ENCODE peak calls at places on chromosomes 12 and 14, in eight cellular contexts. S is OCI-LY7, D is GM23248, G is neural progenitor cell, O is HCT116, K is MM.1S, Z is GM23338, T is PC-3. E is an unnamed sample.

GRCh38 chr12:120139958-120140357 is 23.4 kb upstream of the RAB35 start:
- DNase-seq in S (no peak), D (no peak), G (no peak), O (no peak), K (no peak), Z (no peak), T (peak; percentile 23), E (no peak)

GRCh38 chr12:53224268-53224896 is 7.6 kb downstream of the RARG start:
- DNase-seq in S (no peak), D (peak; percentile 59), G (peak; percentile 70), O (no peak), K (no peak), Z (peak; percentile 92), T (peak; percentile 61), E (peak; percentile 69)

GRCh38 chr12:79689477-79690155 is 1.1 kb downstream of the PAWR start:
- DNase-seq in S (peak; percentile 66), D (peak; percentile 73), G (peak; percentile 71), O (no peak), K (peak; percentile 39), Z (peak; percentile 71), T (peak; percentile 61), E (peak; percentile 52)

GRCh38 chr14:99595034-99595433 is 9.0 kb downstream of the CCDC85C start:
- DNase-seq in S (no peak), D (no peak), G (no peak), O (no peak), K (peak; percentile 69), Z (no peak), T (no peak), E (no peak)

GRCh38 chr14:56715938-56716337 is 94.3 kb downstream of the OTX2 start:
- DNase-seq in S (no peak), D (peak; percentile 1), G (no peak), O (no peak), K (no peak), Z (peak; percentile 42), T (no peak), E (no peak)

GRCh38 chr12:52646613-52647012 is 5.4 kb downstream of the KRT2 start:
- DNase-seq in S (no peak), D (no peak), G (no peak), O (no peak), K (no peak), Z (peak; percentile 21), T (no peak), E (no peak)

GRCh38 chr14:69921052-69921451 is 41.8 kb downstream of the SMOC1 start:
- DNase-seq in S (no peak), D (peak; percentile 86), G (no peak), O (no peak), K (no peak), Z (no peak), T (no peak), E (no peak)

GRCh38 chr12:15356831-15357456 is 34.6 kb downstream of the PTPRO start:
- DNase-seq in S (no peak), D (no peak), G (no peak), O (no peak), K (no peak), Z (no peak), T (no peak), E (no peak)

GRCh38 chr14:33642641-33643342 is 308.1 kb downstream of the EGLN3 start:
- DNase-seq in S (no peak), D (peak; percentile 34), G (peak; percentile 25), O (no peak), K (no peak), Z (no peak), T (no peak), E (no peak)

GRCh38 chr12:124994435-124994975 is 1.1 kb downstream of the BRI3BP start:
- DNase-seq in S (peak; percentile 84), D (no peak), G (peak; percentile 19), O (no peak), K (no peak), Z (peak; percentile 49), T (peak; percentile 27), E (no peak)

GRCh38 chr14:96410119-96410518 is 18.2 kb downstream of the AK7 start:
- DNase-seq in S (no peak), D (no peak), G (no peak), O (no peak), K (no peak), Z (no peak), T (no peak), E (no peak)

GRCh38 chr14:22464422-22465142 is 124.4 kb downstream of the DAD1 start:
- DNase-seq in S (no peak), D (no peak), G (no peak), O (no peak), K (peak; percentile 37), Z (no peak), T (no peak), E (no peak)

GRCh38 chr14:99792551-99793212 is 531 bp upstream of the EML1 start:
- DNase-seq in S (no peak), D (peak; percentile 66), G (peak; percentile 52), O (no peak), K (no peak), Z (peak; percentile 44), T (no peak), E (no peak)

GRCh38 chr14:103109789-103110415 is 13.4 kb upstream of the TNFAIP2 start:
- DNase-seq in S (no peak), D (no peak), G (peak; percentile 59), O (peak; percentile 50), K (no peak), Z (peak; percentile 78), T (peak; percentile 70), E (no peak)

GRCh38 chr12:115507951-115508722 is 769.4 kb downstream of the MED13L start:
- DNase-seq in S (no peak), D (no peak), G (peak; percentile 95), O (no peak), K (no peak), Z (peak; percentile 95), T (no peak), E (no peak)

DNA sequence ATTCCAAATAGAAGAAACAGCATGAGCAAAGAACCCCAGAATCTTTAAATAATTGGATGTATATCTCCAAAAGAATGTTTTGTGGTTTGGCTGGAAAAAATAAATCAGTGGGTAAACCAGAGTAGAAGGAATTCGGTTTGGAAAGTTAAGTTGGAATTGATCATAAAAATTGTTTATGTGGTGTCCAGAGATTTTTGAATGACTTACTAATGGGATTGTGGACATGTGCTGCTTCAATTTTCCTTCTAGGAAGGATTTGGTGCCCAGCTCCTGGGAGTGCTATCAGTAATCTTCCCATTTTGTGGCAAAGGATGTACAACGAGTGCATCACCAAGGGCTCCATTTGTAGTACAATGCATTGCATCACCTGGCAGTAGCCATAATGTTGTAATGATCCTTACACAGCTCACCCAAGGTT is 224.8 kb downstream of the SLC16A7 start:
- DNase-seq in S (no peak), D (peak; percentile 78), G (no peak), O (no peak), K (no peak), Z (no peak), T (no peak), E (no peak)
- TF ChIP-seq EZH2phosphoT487 in S (no peak), D (no peak), G (no peak), O (no peak), K (no peak), Z (no peak), T (no peak), E (no peak)

GRCh38 chr12:116861331-116861730 is 19.9 kb downstream of the HRK start:
- DNase-seq in S (peak; percentile 92), D (peak; percentile 78), G (peak; percentile 34), O (no peak), K (peak; percentile 45), Z (no peak), T (peak; percentile 54), E (peak; percentile 84)
- TF ChIP-seq EZH2phosphoT487 in S (no peak), D (no peak), G (no peak), O (no peak), K (no peak), Z (no peak), T (no peak), E (no peak)

DNA sequence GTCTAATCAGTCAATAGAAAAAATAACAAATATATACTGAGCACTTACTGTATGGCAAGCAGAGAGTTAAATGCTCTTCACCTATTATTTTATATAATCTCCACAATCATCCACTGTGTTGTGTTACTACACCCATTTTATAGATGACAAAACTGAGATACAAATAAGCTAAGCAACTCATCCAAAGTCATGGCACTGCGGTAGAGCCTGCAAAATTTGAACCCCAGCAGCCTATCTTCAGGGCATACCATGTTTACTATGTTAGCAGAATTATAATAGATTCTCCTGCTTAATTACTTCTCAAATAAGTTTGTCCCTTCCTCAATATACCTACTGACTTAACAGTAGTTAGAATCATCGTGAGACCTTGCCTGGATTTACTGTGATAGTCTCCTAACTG is 53.6 kb upstream of the PCED1B start:
- DNase-seq in S (no peak), D (no peak), G (no peak), O (no peak), K (no peak), Z (no peak), T (no peak), E (no peak)
- TF ChIP-seq EZH2phosphoT487 in S (no peak), D (no peak), G (no peak), O (no peak), K (no peak), Z (no peak), T (no peak), E (no peak)

DNA sequence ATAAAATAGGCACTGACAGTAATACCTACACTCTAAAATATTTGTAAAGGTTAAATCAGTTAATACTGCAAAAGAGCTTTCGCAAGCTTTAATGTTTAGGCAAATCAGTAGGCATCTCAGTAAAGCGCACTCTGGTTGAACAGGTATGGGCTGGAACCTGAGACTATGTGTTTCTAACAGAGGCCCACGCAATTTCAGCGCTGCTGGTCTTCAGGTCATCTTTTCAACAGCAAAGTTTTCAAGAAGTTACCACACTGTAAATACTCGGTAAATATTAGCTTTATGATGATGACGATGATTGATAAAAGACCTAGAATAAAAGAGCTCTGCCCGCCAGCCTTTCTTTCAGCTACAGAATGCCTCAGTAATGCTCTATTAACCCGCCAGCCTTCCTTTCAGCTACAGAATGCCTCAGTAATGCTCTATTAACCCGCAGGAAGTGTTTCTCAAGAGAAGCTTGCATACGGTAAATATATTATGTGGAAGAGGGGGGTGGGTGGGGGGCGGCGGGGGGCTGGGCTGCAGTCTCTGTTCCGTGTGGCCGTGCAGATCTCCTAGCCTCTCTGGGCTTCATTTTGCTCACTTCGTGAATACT is 19.7 kb downstream of the LRTM2 start:
- DNase-seq in S (no peak), D (no peak), G (no peak), O (no peak), K (no peak), Z (peak; percentile 19), T (peak; percentile 46), E (no peak)
- TF ChIP-seq EZH2phosphoT487 in S (no peak), D (no peak), G (no peak), O (no peak), K (no peak), Z (no peak), T (no peak), E (no peak)

GRCh38 chr14:67569011-67569650 is 30.9 kb downstream of the PIGH start:
- DNase-seq in S (peak; percentile 12), D (no peak), G (peak; percentile 26), O (no peak), K (no peak), Z (peak; percentile 23), T (no peak), E (no peak)
- TF ChIP-seq EZH2phosphoT487 in S (no peak), D (no peak), G (no peak), O (no peak), K (no peak), Z (no peak), T (no peak), E (no peak)

GRCh38 chr12:94458882-94459772 is 540 bp downstream of the CEP83 start:
- DNase-seq in S (peak; percentile 32), D (peak; percentile 74), G (no peak), O (peak; percentile 24), K (peak; percentile 10), Z (peak; percentile 40), T (peak; percentile 16), E (peak; percentile 25)
- TF ChIP-seq EZH2phosphoT487 in S (no peak), D (no peak), G (peak; percentile 19), O (no peak), K (no peak), Z (no peak), T (no peak), E (no peak)